ENCODE peak calls at places on chromosomes 5 and 9, in four cellular contexts. J is NCI-H345, H is astrocyte of the cerebellum, U is SHP77. G is an unnamed sample.

GRCh38 chr5:1468629-1469527 is 23.6 kb upstream of the SLC6A3 start:
- DNase-seq in J (no peak), H (no peak), U (no peak), G (no peak)

GRCh38 chr5:756171-756570 is 28.4 kb downstream of the ZDHHC11B start:
- DNase-seq in J (no peak), H (no peak), U (no peak), G (no peak)

GRCh38 chr9:93295031-93295430 is 111.1 kb downstream of the WNK2 start:
- DNase-seq in J (no peak), H (no peak), U (no peak), G (no peak)

GRCh38 chr9:14173730-14174129 is 140.2 kb downstream of the NFIB start:
- DNase-seq in J (peak), H (no peak), U (no peak), G (peak)

GRCh38 chr9:97737429-97737828 is 40.3 kb upstream of the XPA start:
- DNase-seq in J (peak), H (no peak), U (no peak), G (no peak)

GRCh38 chr5:155556700-155557099 is 543.1 kb downstream of the KIF4B start:
- DNase-seq in J (no peak), H (no peak), U (no peak), G (peak)

GRCh38 chr5:126358525-126358924 is 64.7 kb upstream of the GRAMD2B start:
- DNase-seq in J (no peak), H (peak), U (no peak), G (peak)

GRCh38 chr5:149995385-149996085 is 4.9 kb downstream of the TIGD6 start:
- DNase-seq in J (no peak), H (no peak), U (no peak), G (no peak)

GRCh38 chr5:115079934-115080623 is 89.6 kb downstream of the TRIM36 start:
- DNase-seq in J (no peak), H (no peak), U (no peak), G (no peak)

G was measured in renal cortical epithelial cell.